ENCODE peak calls at places on chromosomes 11 and 22, in four cellular contexts. I is A549, Q is gastrocnemius medialis, X is pancreas. V is an unnamed sample. For H3K4me1, the result is how much of the 10 kb centered on the place peaks cover.

GRCh38 chr22:30444632-30445437 is 19.3 kb downstream of the MTFP1 start:
- DNase-seq in I (peak), Q (no peak), X (peak), V (peak)

GRCh38 chr11:73219396-73220285 is 1.6 kb downstream of the P2RY2 start:
- DNase-seq in I (no peak), Q (no peak), X (no peak), V (no peak)

GRCh38 chr11:15607361-15608036 is 492.8 kb downstream of the INSC start:
- DNase-seq in I (no peak), Q (no peak), X (no peak), V (no peak)

GRCh38 chr11:119479685-119480275 is 56.8 kb upstream of the THY1 start:
- DNase-seq in I (peak), Q (no peak), X (no peak), V (no peak)

GRCh38 chr11:2883717-2884423 is 1.7 kb downstream of the CDKN1C start:
- DNase-seq in I (no peak), Q (no peak), X (no peak), V (no peak)

GRCh38 chr11:127587511-127587910 is 586.9 kb upstream of the KIRREL3 start:
- DNase-seq in I (no peak), Q (no peak), X (no peak), V (no peak)

GRCh38 chr11:70662691-70663098 is 264.4 kb downstream of the CTTN start:
- DNase-seq in I (no peak), Q (no peak), X (no peak), V (no peak)

GRCh38 chr11:16867097-16867496 is 128.7 kb downstream of the C11orf58 start:
- DNase-seq in I (no peak), Q (no peak), X (no peak), V (no peak)

GRCh38 chr11:16759857-16760256 is 21.4 kb downstream of the C11orf58 start:
- DNase-seq in I (no peak), Q (no peak), X (no peak), V (no peak)

GRCh38 chr11:75264971-75265370 is 24.4 kb downstream of the TPBGL start:
- DNase-seq in I (no peak), Q (no peak), X (no peak), V (no peak)

GRCh38 chr22:35894937-35895708 is 133.5 kb downstream of the RBFOX2 start:
- DNase-seq in I (no peak), Q (peak), X (no peak), V (no peak)

GRCh38 chr11:65862191-65862735 is 2.0 kb downstream of the MUS81 start:
- DNase-seq in I (no peak), Q (no peak), X (peak), V (no peak)

GRCh38 chr11:82631722-82632630 is 101.7 kb downstream of the FAM181B start:
- DNase-seq in I (no peak), Q (no peak), X (no peak), V (no peak)

GRCh38 chr22:31233001-31233400 is 20.9 kb downstream of the LIMK2 start:
- DNase-seq in I (no peak), Q (no peak), X (no peak), V (no peak)

GRCh38 chr22:42930810-42931420 is 73.8 kb upstream of the ARFGAP3 start:
- DNase-seq in I (no peak), Q (no peak), X (peak), V (no peak)

GRCh38 chr22:38974826-38975175 is 7.3 kb upstream of the APOBEC3B start:
- DNase-seq in I (no peak), Q (no peak), X (no peak), V (no peak)

GRCh38 chr11:33912405-33913361 is 20.8 kb upstream of the LMO2 start:
- DNase-seq in I (peak), Q (peak), X (no peak), V (peak)

GRCh38 chr22:49589301-49589700 is 238.4 kb downstream of the BRD1 start:
- DNase-seq in I (no peak), Q (no peak), X (no peak), V (no peak)

GRCh38 chr11:130124096-130124495 is 35.5 kb upstream of the ST14 start:
- DNase-seq in I (peak), Q (peak), X (no peak), V (no peak)

GRCh38 chr11:14673824-14674432 is 30.3 kb downstream of the PDE3B start:
- DNase-seq in I (no peak), Q (no peak), X (no peak), V (no peak)

GRCh38 chr22:22689621-22690345 is 45.4 kb downstream of the GGTLC2 start:
- DNase-seq in I (no peak), Q (no peak), X (no peak), V (no peak)

GRCh38 chr22:42270178-42270511 is 308 bp downstream of the TCF20 start:
- DNase-seq in I (no peak), Q (no peak), X (peak), V (no peak)

GRCh38 chr11:125922156-125922555 is 17.8 kb downstream of the DDX25 start:
- DNase-seq in I (no peak), Q (no peak), X (no peak), V (no peak)

GRCh38 chr11:87128372-87128771 is 90.6 kb downstream of the TMEM135 start:
- DNase-seq in I (no peak), Q (no peak), X (no peak), V (no peak)

GRCh38 chr22:49655168-49655812 is 172.4 kb downstream of the BRD1 start:
- DNase-seq in I (no peak), Q (no peak), X (no peak), V (no peak)

GRCh38 chr11:124917115-124917637 is 1.9 kb upstream of the HEPN1 start:
- DNase-seq in I (no peak), Q (no peak), X (no peak), V (peak)

GRCh38 chr11:64762916-64763803 is 3.4 kb upstream of the PYGM start:
- DNase-seq in I (no peak), Q (no peak), X (no peak), V (no peak)

GRCh38 chr11:40354121-40354520 is 1105.3 kb downstream of the LRRC4C start:
- DNase-seq in I (no peak), Q (no peak), X (no peak), V (no peak)

GRCh38 chr11:61574611-61575010 is 6.3 kb downstream of the SYT7 start:
- DNase-seq in I (no peak), Q (no peak), X (no peak), V (no peak)

GRCh38 chr11:72962084-72962483 is 147.9 kb downstream of the ATG16L2 start:
- DNase-seq in I (no peak), Q (no peak), X (no peak), V (no peak)

GRCh38 chr11:47766363-47767227 is 546 bp downstream of the FNBP4 start:
- DNase-seq in I (no peak), Q (peak), X (peak), V (peak)

GRCh38 chr22:49263101-49263500 is 564.6 kb downstream of the BRD1 start:
- DNase-seq in I (no peak), Q (no peak), X (no peak), V (no peak)

GRCh38 chr11:92415246-92415645 is 190.6 kb downstream of the FAT3 start:
- DNase-seq in I (no peak), Q (no peak), X (no peak), V (no peak)

GRCh38 chr22:28594784-28595324 is 84.8 kb downstream of the TTC28 start:
- DNase-seq in I (peak), Q (no peak), X (no peak), V (peak)

GRCh38 chr22:28792491-28793383 is 7.6 kb downstream of the XBP1 start:
- DNase-seq in I (no peak), Q (no peak), X (peak), V (no peak)

GRCh38 chr11:60334005-60334620 is 7.1 kb downstream of the MS4A6E start:
- DNase-seq in I (peak), Q (peak), X (peak), V (peak)

GRCh38 chr11:85694385-85694980 is 8.5 kb upstream of the CCDC89 start:
- DNase-seq in I (peak), Q (no peak), X (no peak), V (peak)

GRCh38 chr11:8069771-8070170 is 11.2 kb upstream of the TUB start:
- DNase-seq in I (no peak), Q (no peak), X (no peak), V (no peak)
- H3K4me1 ChIP-seq in I (under half), Q (under half), X (under half), V (half or more)

GRCh38 chr11:12090061-12090572 is 20.3 kb upstream of the MICAL2 start:
- DNase-seq in I (no peak), Q (no peak), X (no peak), V (no peak)
- H3K4me3 ChIP-seq in I (no peak), Q (no peak), X (no peak), V (no peak)

GRCh38 chr11:27468209-27468608 is 4.4 kb downstream of the LGR4 start:
- DNase-seq in I (no peak), Q (no peak), X (no peak), V (no peak)

GRCh38 chr11:27466363-27466762 is 6.2 kb downstream of the LGR4 start:
- DNase-seq in I (no peak), Q (no peak), X (no peak), V (no peak)

GRCh38 chr11:27467181-27467913 is 5.2 kb downstream of the LGR4 start:
- DNase-seq in I (no peak), Q (no peak), X (no peak), V (no peak)

GRCh38 chr11:27464155-27464759 is 8.3 kb downstream of the LGR4 start:
- DNase-seq in I (no peak), Q (no peak), X (no peak), V (no peak)

DNA sequence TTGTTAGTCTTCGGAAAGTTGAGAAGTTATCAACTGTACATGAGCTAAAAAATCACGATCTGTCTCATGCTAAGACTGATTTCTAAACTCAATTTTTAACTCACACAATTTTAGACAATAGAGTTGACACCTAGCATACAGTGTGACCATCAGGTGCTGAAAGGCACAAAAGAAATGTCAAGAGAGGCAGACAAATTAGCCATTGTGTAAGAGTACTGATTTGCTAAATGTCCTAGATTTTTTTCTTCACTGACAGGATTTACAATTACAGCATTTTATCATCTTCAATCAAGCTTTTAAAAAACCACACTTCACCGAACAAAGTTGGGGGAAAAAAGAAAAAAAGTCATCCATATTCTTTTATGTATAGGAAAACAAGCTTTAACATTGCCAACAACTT is 7.0 kb downstream of the LGR4 start:
- DNase-seq in I (no peak), Q (no peak), X (no peak), V (no peak)
- H3K4me1 ChIP-seq in I (half or more), Q (under half), X (half or more), V (under half)

DNA sequence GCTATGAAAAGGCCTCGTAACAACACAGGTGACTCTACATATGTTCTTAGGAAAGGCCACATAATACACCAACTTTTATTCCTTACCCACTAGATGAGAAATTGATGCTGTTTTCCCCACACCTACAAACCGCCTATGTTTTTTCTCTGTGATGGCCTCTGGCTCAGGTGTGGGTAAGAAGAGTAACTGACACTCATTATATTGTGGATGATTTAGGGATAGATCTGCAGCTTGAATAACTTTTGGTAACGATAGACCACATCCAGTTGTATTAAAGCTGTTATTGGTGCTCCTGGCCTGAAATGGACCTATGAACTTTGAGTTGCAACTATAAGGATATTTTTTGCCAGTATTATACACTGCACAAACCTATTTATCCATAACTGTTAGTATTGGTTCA is 3.6 kb downstream of the LDHA start:
- DNase-seq in I (no peak), Q (no peak), X (no peak), V (no peak)
- H3K4me3 ChIP-seq in I (peak), Q (no peak), X (no peak), V (no peak)

GRCh38 chr11:76782526-76783293 is 446 bp upstream of the TSKU start:
- DNase-seq in I (peak), Q (peak), X (peak), V (peak)

GRCh38 chr11:76785513-76785912 is 2.4 kb downstream of the TSKU start:
- DNase-seq in I (no peak), Q (no peak), X (no peak), V (no peak)

GRCh38 chr11:76783294-76783900 is at the start of gene TSKU:
- DNase-seq in I (no peak), Q (no peak), X (no peak), V (peak)

GRCh38 chr11:76781861-76782500 is 1.2 kb upstream of the TSKU start:
- DNase-seq in I (no peak), Q (no peak), X (no peak), V (no peak)

DNA sequence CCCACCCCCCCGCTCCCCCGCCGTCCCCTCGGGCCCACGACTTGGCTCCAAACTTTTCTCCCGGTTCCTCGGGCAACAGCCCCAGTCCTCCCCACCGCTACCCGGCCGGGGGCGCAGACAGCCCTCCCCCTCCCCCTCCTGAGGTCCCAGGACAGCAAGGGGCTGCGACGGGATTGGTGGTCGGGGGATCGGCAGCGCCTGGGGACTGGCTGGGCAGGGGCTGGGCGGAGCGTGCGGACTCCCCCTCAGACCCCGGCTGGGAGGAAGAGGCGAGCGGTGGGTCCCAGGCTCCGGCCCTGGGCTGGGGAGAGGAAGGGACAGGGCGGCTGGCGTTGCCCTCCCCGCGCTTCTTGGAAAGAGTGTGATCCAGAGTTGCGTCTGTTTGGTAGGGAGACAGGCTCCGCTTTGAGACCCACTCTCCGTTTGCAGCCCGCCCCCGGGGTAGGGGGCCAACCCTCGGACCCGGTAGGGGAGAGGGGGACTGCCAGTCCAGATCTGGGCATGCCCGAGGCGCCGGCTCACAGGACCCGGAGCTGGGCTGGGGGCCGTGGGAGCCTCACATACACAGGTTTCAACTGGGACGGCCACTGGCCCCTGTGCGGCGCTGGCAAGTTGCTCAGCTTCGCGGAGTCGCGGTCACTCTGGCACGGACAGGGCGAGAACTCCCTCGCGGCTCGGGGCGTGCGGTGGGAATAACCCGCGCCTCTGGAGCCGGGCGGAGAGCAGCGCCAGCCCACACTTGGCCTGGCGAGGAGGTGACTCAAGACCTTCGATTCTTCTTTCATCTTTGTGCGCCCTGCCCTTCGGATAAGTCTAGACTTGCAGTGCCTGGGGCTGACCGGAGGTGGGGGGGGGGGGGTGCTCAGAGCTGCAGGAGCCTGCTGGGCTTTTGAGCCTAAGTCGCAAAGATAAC is 1.0 kb downstream of the TSKU start:
- DNase-seq in I (no peak), Q (no peak), X (peak), V (peak)
- H3K4me1 ChIP-seq in I (half or more), Q (under half), X (under half), V (under half)